ENCODE peak calls at places on chromosomes 13 and 19, in seven cellular contexts. V is fibroblast of lung, U is psoas muscle, M is brain microvascular endothelial cell, W is spleen, Q is heart left ventricle, F is right lobe of liver. X is an unnamed sample.

GRCh38 chr13:110555601-110556223 is 5.8 kb downstream of the RAB20 start:
- DNase-seq in V (no peak), U (no peak), M (no peak), W (peak; percentile 70), Q (no peak), F (peak; percentile 66), X (no peak)

GRCh38 chr13:44312898-44313551 is 60.6 kb upstream of the SERP2 start:
- DNase-seq in V (peak; percentile 92), U (no peak), M (peak; percentile 82), W (no peak), Q (no peak), F (no peak), X (no peak)

GRCh38 chr19:50252111-50252886 is 48.9 kb downstream of the MYH14 start:
- DNase-seq in V (peak; percentile 9), U (no peak), M (peak; percentile 16), W (no peak), Q (no peak), F (no peak), X (no peak)

GRCh38 chr19:35247526-35248309 is 1.1 kb upstream of the LSR start:
- DNase-seq in V (no peak), U (no peak), M (no peak), W (peak; percentile 87), Q (peak; percentile 51), F (peak; percentile 94), X (peak; percentile 59)

GRCh38 chr19:29290853-29291252 is 77.9 kb upstream of the UQCRFS1 start:
- DNase-seq in V (no peak), U (no peak), M (no peak), W (no peak), Q (no peak), F (no peak), X (no peak)

GRCh38 chr19:273393-273792 is 17.8 kb downstream of the PLPP2 start:
- DNase-seq in V (no peak), U (no peak), M (no peak), W (no peak), Q (no peak), F (no peak), X (peak; percentile 23)

GRCh38 chr19:6532244-6532999 is 1.6 kb downstream of the TNFSF9 start:
- DNase-seq in V (no peak), U (no peak), M (no peak), W (peak; percentile 84), Q (no peak), F (no peak), X (no peak)

GRCh38 chr13:98143601-98144500 is 957 bp downstream of the FARP1 start:
- DNase-seq in V (peak; percentile 46), U (peak; percentile 60), M (no peak), W (peak; percentile 73), Q (peak; percentile 27), F (peak; percentile 47), X (no peak)

GRCh38 chr13:31545616-31546015 is 193.7 kb upstream of the RXFP2 start:
- DNase-seq in V (no peak), U (no peak), M (no peak), W (no peak), Q (no peak), F (no peak), X (no peak)

GRCh38 chr13:48093588-48093987 is 1.3 kb downstream of the MED4 start:
- DNase-seq in V (no peak), U (no peak), M (no peak), W (no peak), Q (no peak), F (no peak), X (no peak)

GRCh38 chr19:383922-384800 is 24.8 kb downstream of the C2CD4C start:
- DNase-seq in V (no peak), U (no peak), M (no peak), W (peak; percentile 75), Q (no peak), F (peak; percentile 48), X (no peak)

GRCh38 chr13:21594715-21595545 is 9.0 kb downstream of the MICU2 start:
- DNase-seq in V (no peak), U (no peak), M (no peak), W (no peak), Q (no peak), F (no peak), X (no peak)

GRCh38 chr19:52917531-52917930 is 5.7 kb downstream of the ZNF888 start:
- DNase-seq in V (no peak), U (no peak), M (no peak), W (no peak), Q (no peak), F (no peak), X (no peak)

GRCh38 chr13:20441879-20442278 is 83.8 kb downstream of the CRYL1 start:
- DNase-seq in V (no peak), U (no peak), M (no peak), W (no peak), Q (no peak), F (no peak), X (no peak)

GRCh38 chr19:54154603-54155345 is 4.7 kb downstream of the LENG1 start:
- DNase-seq in V (no peak), U (no peak), M (no peak), W (no peak), Q (no peak), F (no peak), X (no peak)

GRCh38 chr13:99983401-99984133 is 2.0 kb downstream of the ZIC2 start:
- DNase-seq in V (no peak), U (no peak), M (no peak), W (no peak), Q (no peak), F (no peak), X (no peak)

GRCh38 chr13:99982741-99983400 is 1.3 kb downstream of the ZIC2 start:
- DNase-seq in V (no peak), U (no peak), M (no peak), W (no peak), Q (no peak), F (no peak), X (no peak)

GRCh38 chr13:99985243-99985874 is 3.8 kb downstream of the ZIC2 start:
- DNase-seq in V (no peak), U (no peak), M (no peak), W (no peak), Q (no peak), F (no peak), X (no peak)

GRCh38 chr13:99984463-99985242 is 3.1 kb downstream of the ZIC2 start:
- DNase-seq in V (no peak), U (no peak), M (no peak), W (no peak), Q (no peak), F (no peak), X (no peak)

DNA sequence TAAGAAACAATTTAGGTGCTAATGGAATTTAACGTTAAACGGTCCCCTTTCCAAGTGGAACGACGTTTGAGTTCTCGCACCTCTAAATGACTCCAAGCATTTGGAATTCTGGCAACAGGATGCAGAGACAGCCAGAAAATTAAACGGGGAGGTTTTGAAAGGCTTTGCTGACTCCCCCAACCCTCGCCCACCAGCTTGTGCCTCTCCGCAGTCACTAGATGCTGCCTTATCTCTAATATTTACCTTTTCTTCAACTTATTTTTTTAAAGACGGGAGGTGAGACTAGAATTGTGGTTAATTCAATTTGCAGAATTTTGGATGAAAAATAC is 2.5 kb downstream of the ZIC2 start:
- DNase-seq in V (no peak), U (no peak), M (no peak), W (no peak), Q (no peak), F (no peak), X (no peak)
- H3K27ac ChIP-seq in V (no peak overlapping the region), U (no peak overlapping the region), M (peak overlapping the region; percentile 75), W (no peak overlapping the region), Q (no peak overlapping the region), F (no peak overlapping the region), X (no peak overlapping the region)

DNA sequence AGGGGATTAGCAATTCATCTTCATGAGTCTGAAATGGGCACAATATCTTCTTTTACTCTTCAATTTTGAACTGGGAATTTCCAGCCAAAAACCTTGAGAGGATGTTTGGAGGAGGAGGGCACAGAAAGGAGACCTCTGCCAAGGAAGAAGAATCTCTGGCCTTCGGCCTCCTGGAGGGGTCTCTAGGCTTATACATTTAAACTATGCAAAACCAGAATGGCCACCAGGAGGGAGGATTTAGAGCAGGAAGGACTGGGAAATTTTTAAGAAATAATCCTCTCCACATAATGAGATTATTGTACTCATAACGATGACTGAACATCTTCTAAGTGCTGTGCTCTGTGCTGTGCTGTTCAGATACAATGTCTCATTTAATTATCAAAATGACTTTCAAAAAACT is 325.9 kb downstream of the NDFIP2 start:
- DNase-seq in V (no peak), U (no peak), M (no peak), W (no peak), Q (no peak), F (no peak), X (no peak)
- TF ChIP-seq CTCF in V (no peak), U (no peak), M (no peak), W (no peak), Q (no peak), F (no peak), X (no peak)

GRCh38 chr19:14472202-14472961 is 2.8 kb downstream of the PTGER1 start:
- DNase-seq in V (peak; percentile 33), U (peak; percentile 84), M (no peak), W (peak; percentile 94), Q (peak; percentile 72), F (no peak), X (no peak)

GRCh38 chr19:14467391-14467790 is 7.8 kb downstream of the PTGER1 start:
- DNase-seq in V (no peak), U (no peak), M (no peak), W (no peak), Q (no peak), F (no peak), X (no peak)

GRCh38 chr19:14471436-14472187 is 3.5 kb downstream of the PTGER1 start:
- DNase-seq in V (no peak), U (no peak), M (no peak), W (no peak), Q (no peak), F (no peak), X (no peak)

GRCh38 chr19:14467816-14468215 is 7.3 kb downstream of the PTGER1 start:
- DNase-seq in V (no peak), U (no peak), M (no peak), W (no peak), Q (no peak), F (no peak), X (no peak)

GRCh38 chr19:14470031-14470876 is 4.9 kb downstream of the PTGER1 start:
- DNase-seq in V (no peak), U (no peak), M (no peak), W (no peak), Q (no peak), F (no peak), X (no peak)
- H3K36me3 ChIP-seq in V (peaks cover 15% of the 10 kb centered on the region), U (no peaks in the 10 kb centered on the region), M (peaks cover 40% of the 10 kb centered on the region), W (peaks cover 64% of the 10 kb centered on the region), Q (peaks cover 55% of the 10 kb centered on the region), F (no peaks in the 10 kb centered on the region), X (peaks cover 62% of the 10 kb centered on the region)

GRCh38 chr19:58466089-58466759 is 656 bp upstream of the ZNF324 start:
- DNase-seq in V (no peak), U (no peak), M (no peak), W (no peak), Q (no peak), F (peak; percentile 58), X (no peak)
- H3K27ac ChIP-seq in V (no peak overlapping the region), U (peak overlapping the region; percentile 88), M (no peak overlapping the region), W (peak overlapping the region; percentile 86), Q (no peak overlapping the region), F (no peak overlapping the region), X (no peak overlapping the region)

DNA sequence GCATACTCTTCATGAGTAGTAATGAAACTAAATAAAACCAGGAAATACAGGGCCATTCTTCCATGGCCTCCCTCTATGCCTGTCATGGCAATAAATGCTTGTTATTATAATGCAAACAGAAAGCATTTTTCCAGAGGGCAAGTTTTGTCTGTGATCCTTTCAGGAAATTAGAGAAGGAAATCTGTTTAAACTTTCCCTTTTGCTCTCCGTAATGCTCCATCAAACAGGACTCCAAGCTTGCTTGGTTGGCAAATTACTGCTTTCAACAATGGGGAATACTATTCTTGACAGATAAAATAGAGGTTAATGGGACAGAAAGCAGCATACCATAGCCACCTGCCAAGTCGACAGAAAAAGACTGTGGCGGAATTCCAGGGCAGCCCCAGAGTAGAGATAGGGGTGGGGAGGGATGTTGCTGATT is 252.5 kb downstream of the LHFPL6 start:
- DNase-seq in V (no peak), U (no peak), M (no peak), W (no peak), Q (peak; percentile 52), F (no peak), X (no peak)
- TF ChIP-seq CTCF in V (no peak), U (no peak), M (no peak), W (no peak), Q (no peak), F (no peak), X (no peak)

X was measured in right atrium auricular region.